ENCODE peak calls at places on chromosomes 7 and 10, in ten cellular contexts. O, F, S, C, E, V, X, N, L and H are unnamed samples.

GRCh38 chr7:92460109-92460508 is 12.8 kb downstream of the GATAD1 start:
- DNase-seq in C (no peak), E (no peak), V (no peak), O (no peak), X (no peak), F (no peak), L (no peak), N (no peak), S (no peak), H (no peak)

GRCh38 chr7:17640730-17641377 is 299.4 kb downstream of the SNX13 start:
- DNase-seq in X (no peak), E (peak; percentile 31), O (no peak), F (no peak), V (peak; percentile 54), S (no peak), L (peak; percentile 84), N (no peak), C (peak; percentile 42), H (no peak)

GRCh38 chr10:92822060-92822634 is 26.2 kb upstream of the EXOC6 start:
- DNase-seq in L (no peak), F (no peak), C (no peak), X (no peak), O (no peak), E (no peak), V (peak; percentile 82), S (no peak), N (no peak), H (no peak)

GRCh38 chr10:125107166-125107949 is 53.0 kb downstream of the CTBP2 start:
- DNase-seq in N (no peak), X (peak; percentile 43), O (no peak), L (no peak), V (no peak), S (peak; percentile 53), E (peak; percentile 61), F (no peak), C (no peak), H (no peak)

GRCh38 chr10:21372651-21373410 is 152.7 kb downstream of the SKIDA1 start:
- DNase-seq in S (peak; percentile 68), O (peak; percentile 62), E (no peak), C (peak; percentile 79), F (peak; percentile 25), N (peak; percentile 66), L (peak; percentile 34), V (peak; percentile 91), X (no peak), H (no peak)

GRCh38 chr7:150986099-150986512 is 4.7 kb upstream of the NOS3 start:
- DNase-seq in E (peak; percentile 71), O (no peak), V (peak; percentile 64), N (no peak), L (peak; percentile 91), F (peak; percentile 61), X (peak; percentile 58), C (peak; percentile 79), S (no peak), H (no peak)

GRCh38 chr7:151420144-151420543 is 10.3 kb upstream of the WDR86 start:
- DNase-seq in C (no peak), N (no peak), X (no peak), V (no peak), L (no peak), E (no peak), S (no peak), F (no peak), O (no peak), H (peak; percentile 33)

GRCh38 chr10:115861864-115862263 is 411.1 kb downstream of the GFRA1 start:
- DNase-seq in N (no peak), F (no peak), V (peak; percentile 12), S (no peak), X (no peak), C (no peak), E (no peak), O (no peak), L (no peak), H (no peak)

GRCh38 chr10:67076175-67076574 is 150.3 kb downstream of the LRRTM3 start:
- DNase-seq in E (peak; percentile 21), F (no peak), X (no peak), L (no peak), O (no peak), N (no peak), S (no peak), C (no peak), V (no peak), H (no peak)

GRCh38 chr10:97632949-97633884 is at the start of gene MORN4:
- DNase-seq in V (peak; percentile 93), X (peak; percentile 93), E (peak; percentile 94), S (peak; percentile 97), O (peak; percentile 93), N (peak; percentile 95), L (peak; percentile 98), F (peak; percentile 93), C (peak; percentile 94), H (peak; percentile 97)

GRCh38 chr10:96833220-96834001 is 1.3 kb downstream of the LCOR start:
- DNase-seq in V (peak; percentile 24), X (peak; percentile 27), O (peak; percentile 25), N (no peak), S (peak; percentile 67), C (peak; percentile 53), E (peak; percentile 21), F (peak; percentile 24), L (peak; percentile 73), H (no peak)

DNA sequence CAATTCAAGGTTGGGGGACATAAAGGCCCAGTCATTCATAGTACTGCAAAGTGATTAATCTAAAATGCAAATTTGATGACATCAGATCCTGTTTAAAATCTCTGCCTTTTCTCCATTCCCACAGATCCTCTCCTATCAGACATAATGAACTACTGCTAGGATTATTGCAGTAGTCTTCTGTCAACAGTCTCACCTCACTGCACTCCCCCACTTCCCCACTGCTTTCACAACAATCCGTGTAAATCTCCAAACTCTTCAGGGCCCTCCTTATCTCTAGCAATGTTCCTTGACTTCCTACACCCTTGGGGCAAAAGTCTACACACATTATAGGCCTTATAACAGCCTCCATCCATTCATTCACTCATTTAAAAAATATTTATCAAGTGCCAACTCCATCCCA is 112.4 kb downstream of the KBTBD2 start:
- DNase-seq in V (no peak), O (no peak), X (no peak), F (no peak), S (no peak), L (no peak), C (no peak), E (no peak), N (no peak), H (no peak)
- H3K27ac ChIP-seq in V (no peak overlapping the region), O (no peak overlapping the region), X (no peak overlapping the region), F (no peak overlapping the region), S (no peak overlapping the region), L (no peak overlapping the region), C (no peak overlapping the region), E (no peak overlapping the region), N (no peak overlapping the region), H (no peak overlapping the region)

GRCh38 chr10:43128331-43128730 is 9.9 kb upstream of the CSGALNACT2 start:
- DNase-seq in F (no peak), S (no peak), V (no peak), C (peak; percentile 10), L (no peak), O (no peak), N (peak; percentile 14), E (no peak), X (no peak), H (no peak)

GRCh38 chr10:43127447-43127846 is 10.8 kb upstream of the CSGALNACT2 start:
- DNase-seq in X (no peak), L (no peak), S (no peak), E (no peak), N (peak; percentile 11), V (no peak), F (no peak), O (no peak), C (no peak), H (no peak)

GRCh38 chr10:43131256-43131655 is 7.0 kb upstream of the CSGALNACT2 start:
- DNase-seq in L (no peak), S (no peak), E (no peak), N (peak; percentile 7), X (no peak), F (no peak), O (no peak), V (no peak), C (peak; percentile 13), H (no peak)

GRCh38 chr10:43130756-43131155 is 7.5 kb upstream of the CSGALNACT2 start:
- DNase-seq in C (peak; percentile 17), O (no peak), E (no peak), L (no peak), X (peak; percentile 23), F (no peak), V (no peak), N (peak; percentile 27), S (no peak), H (no peak)

GRCh38 chr10:43128958-43129706 is 9.1 kb upstream of the CSGALNACT2 start:
- DNase-seq in X (peak; percentile 22), V (no peak), L (no peak), N (peak; percentile 30), E (no peak), F (no peak), C (peak; percentile 17), S (no peak), O (no peak), H (no peak)
- TF ChIP-seq CTCF in X (no peak), V (no peak), L (no peak), N (no peak), E (no peak), F (no peak), C (no peak), S (no peak), O (no peak), H (no peak)

DNA sequence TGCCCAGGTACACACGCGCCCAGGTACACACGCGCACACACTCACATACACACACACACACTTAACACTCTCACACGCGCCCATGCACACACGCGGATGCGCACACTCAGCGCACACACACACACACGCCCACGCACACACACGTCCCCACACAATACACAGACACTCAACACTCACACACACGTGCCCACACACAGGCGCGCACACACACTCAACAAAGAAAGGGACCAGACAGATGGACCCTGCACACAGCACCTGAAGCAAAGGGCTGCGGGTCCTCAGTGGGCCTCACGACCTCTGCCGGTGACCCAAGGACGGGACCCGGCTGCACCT is 257.4 kb downstream of the ZMYND11 start:
- DNase-seq in S (no peak), X (no peak), L (no peak), F (no peak), C (no peak), V (no peak), E (no peak), N (no peak), O (no peak), H (no peak)
- H3K27ac ChIP-seq in S (no peak overlapping the region), X (no peak overlapping the region), L (no peak overlapping the region), F (no peak overlapping the region), C (no peak overlapping the region), V (no peak overlapping the region), E (no peak overlapping the region), N (no peak overlapping the region), O (no peak overlapping the region), H (no peak overlapping the region)

DNA sequence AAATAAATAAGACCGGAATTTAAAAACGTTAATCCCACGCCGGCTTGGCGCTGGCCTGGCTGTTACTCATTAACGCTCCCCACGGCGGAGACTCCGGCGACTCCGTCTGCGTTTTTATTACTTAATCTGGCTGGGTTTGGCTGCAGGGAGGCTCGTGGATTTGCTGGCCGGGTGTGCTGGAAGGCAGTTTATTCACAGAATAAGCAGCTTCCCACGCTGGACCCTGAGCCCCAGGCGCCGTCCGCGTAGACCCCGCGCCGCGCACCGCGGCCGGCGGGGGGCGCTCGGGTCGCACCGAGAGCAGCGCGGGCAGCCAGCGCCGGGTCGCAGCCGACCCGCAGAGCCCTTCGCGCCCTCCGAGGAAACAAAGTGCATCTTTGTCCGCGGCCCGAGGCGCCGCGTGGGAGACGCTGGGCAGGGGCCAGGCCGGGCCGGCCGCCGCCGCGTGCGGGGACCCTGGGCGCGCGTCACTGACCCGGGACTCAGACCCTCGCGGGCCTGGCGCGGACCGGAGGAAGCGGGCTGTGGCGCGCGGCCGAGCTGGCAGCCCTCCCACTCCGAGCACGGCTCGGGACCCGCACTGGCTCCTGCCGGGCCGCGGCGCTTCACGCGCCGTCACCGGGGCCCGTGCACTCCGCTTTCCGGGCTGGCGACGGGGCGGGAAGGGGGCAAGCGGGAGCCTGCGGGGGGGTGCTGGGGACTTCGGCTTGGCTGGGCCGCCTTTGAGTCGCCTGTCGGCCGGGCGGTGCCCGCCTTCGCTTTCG is 586 bp upstream of the GRK5 start:
- DNase-seq in C (peak; percentile 66), O (peak; percentile 82), V (peak; percentile 59), N (peak; percentile 53), X (peak; percentile 76), L (peak; percentile 76), S (peak; percentile 86), F (peak; percentile 77), E (peak; percentile 61), H (peak; percentile 88)
- TF ChIP-seq CTCF in C (peak; percentile 47), O (peak; percentile 93), V (peak; percentile 96), N (peak; percentile 36), X (peak; percentile 35), L (peak; percentile 70), S (peak; percentile 95), F (peak; percentile 93), E (peak; percentile 36), H (peak; percentile 75)